ENCODE peak calls at places on chromosomes 12 and 14, in ten cellular contexts. G is thyroid gland; A is neural progenitor cell; U is SK-N-SH; L is PC-9; I is body of pancreas; H is ovary; M is Caco-2; F is CD8-positive, alpha-beta T cell; Q is HCT116. O is an unnamed sample.

GRCh38 chr12:130437555-130438242 is 100.0 kb downstream of the PIWIL1 start:
- DNase-seq in G (no peak), A (no peak), U (no peak), L (no peak), I (no peak), H (no peak), M (no peak), F (no peak), Q (no peak), O (no peak)

GRCh38 chr12:56600753-56601152 is 29.4 kb downstream of the BAZ2A start:
- DNase-seq in G (no peak), A (no peak), U (no peak), L (no peak), I (no peak), H (no peak), M (no peak), F (no peak), Q (no peak), O (no peak)

GRCh38 chr14:56580317-56580711 is 716 bp downstream of the TMEM260 start:
- DNase-seq in G (no peak), A (no peak), U (no peak), L (no peak), I (no peak), H (no peak), M (no peak), F (no peak), Q (no peak), O (no peak)

GRCh38 chr14:62378057-62378456 is 615.8 kb downstream of the SNAPC1 start:
- DNase-seq in G (no peak), A (no peak), U (no peak), L (no peak), I (no peak), H (no peak), M (no peak), F (no peak), Q (no peak), O (no peak)

GRCh38 chr14:67510121-67510520 is 21.6 kb upstream of the TMEM229B start:
- DNase-seq in G (no peak), A (no peak), U (peak; percentile 30), L (no peak), I (peak; percentile 20), H (no peak), M (no peak), F (no peak), Q (no peak), O (no peak)

GRCh38 chr12:93116632-93117031 is 187.5 kb upstream of the EEA1 start:
- DNase-seq in G (no peak), A (no peak), U (no peak), L (no peak), I (no peak), H (no peak), M (no peak), F (no peak), Q (no peak), O (no peak)

GRCh38 chr12:53004178-53004577 is 2.1 kb upstream of the EIF4B start:
- DNase-seq in G (no peak), A (peak; percentile 56), U (no peak), L (peak; percentile 81), I (no peak), H (no peak), M (peak; percentile 56), F (no peak), Q (no peak), O (no peak)

GRCh38 chr12:89468648-89469326 is 55.8 kb downstream of the GALNT4 start:
- DNase-seq in G (no peak), A (no peak), U (no peak), L (no peak), I (no peak), H (no peak), M (no peak), F (no peak), Q (no peak), O (peak; percentile 34)

GRCh38 chr14:33714527-33715222 is 236.2 kb downstream of the EGLN3 start:
- DNase-seq in G (no peak), A (no peak), U (peak; percentile 33), L (peak; percentile 37), I (no peak), H (no peak), M (no peak), F (no peak), Q (no peak), O (no peak)

GRCh38 chr12:56221757-56222530 is at the start of gene RNF41:
- DNase-seq in G (peak; percentile 97), A (peak; percentile 98), U (peak; percentile 96), L (peak; percentile 91), I (peak; percentile 99), H (peak; percentile 98), M (peak; percentile 98), F (peak; percentile 91), Q (peak; percentile 89), O (peak; percentile 93)

GRCh38 chr12:13000616-13000934 is 510 bp upstream of the HEBP1 start:
- DNase-seq in G (peak; percentile 67), A (peak; percentile 79), U (peak; percentile 74), L (no peak), I (no peak), H (no peak), M (peak; percentile 73), F (peak; percentile 33), Q (peak; percentile 7), O (no peak)

GRCh38 chr12:82223421-82223820 is 134.8 kb downstream of the CCDC59 start:
- DNase-seq in G (no peak), A (no peak), U (no peak), L (no peak), I (no peak), H (no peak), M (no peak), F (no peak), Q (no peak), O (no peak)

GRCh38 chr12:12804432-12804886 is 8.7 kb upstream of the DDX47 start:
- DNase-seq in G (no peak), A (no peak), U (no peak), L (peak; percentile 99), I (no peak), H (no peak), M (no peak), F (no peak), Q (peak; percentile 70), O (no peak)

GRCh38 chr12:32312049-32312670 is 87.2 kb upstream of the FGD4 start:
- DNase-seq in G (no peak), A (peak; percentile 68), U (peak; percentile 44), L (peak; percentile 50), I (peak; percentile 3), H (no peak), M (no peak), F (no peak), Q (peak; percentile 55), O (peak; percentile 31)

GRCh38 chr14:76007852-76008251 is 22.3 kb downstream of the IFT43 start:
- DNase-seq in G (no peak), A (no peak), U (no peak), L (no peak), I (no peak), H (no peak), M (no peak), F (no peak), Q (no peak), O (no peak)

GRCh38 chr14:90577661-90578282 is 180.9 kb downstream of the CALM1 start:
- DNase-seq in G (no peak), A (no peak), U (no peak), L (no peak), I (no peak), H (no peak), M (no peak), F (no peak), Q (no peak), O (no peak)

GRCh38 chr14:66359500-66359899 is 126.7 kb upstream of the CCDC196 start:
- DNase-seq in G (peak; percentile 2), A (peak; percentile 79), U (peak; percentile 45), L (peak; percentile 64), I (peak; percentile 21), H (no peak), M (no peak), F (no peak), Q (peak; percentile 64), O (peak; percentile 52)

GRCh38 chr14:71452535-71452934 is 479.7 kb upstream of the RGS6 start:
- DNase-seq in G (no peak), A (no peak), U (no peak), L (no peak), I (no peak), H (no peak), M (no peak), F (no peak), Q (no peak), O (no peak)

GRCh38 chr12:57171668-57172067 is 24.2 kb upstream of the LRP1-AS start:
- DNase-seq in G (no peak), A (no peak), U (no peak), L (no peak), I (peak; percentile 25), H (peak; percentile 86), M (no peak), F (peak; percentile 2), Q (no peak), O (no peak)

GRCh38 chr12:75986001-75986739 is 45.4 kb downstream of the PHLDA1 start:
- DNase-seq in G (no peak), A (no peak), U (no peak), L (no peak), I (peak; percentile 63), H (no peak), M (no peak), F (no peak), Q (no peak), O (no peak)
- H3K4me1 ChIP-seq in G (no peaks in the 10 kb centered on the region), A (no peaks in the 10 kb centered on the region), U (no peaks in the 10 kb centered on the region), L (peaks cover 43% of the 10 kb centered on the region), I (peaks cover 76% of the 10 kb centered on the region), H (no peaks in the 10 kb centered on the region), M (peaks cover 73% of the 10 kb centered on the region), F (no peaks in the 10 kb centered on the region), Q (peaks cover 54% of the 10 kb centered on the region), O (peaks cover 31% of the 10 kb centered on the region)

GRCh38 chr14:104510794-104511611 is 68.6 kb upstream of the C14orf180 start:
- DNase-seq in G (no peak), A (no peak), U (peak; percentile 71), L (peak; percentile 11), I (no peak), H (no peak), M (no peak), F (no peak), Q (no peak), O (no peak)
- H3K27me3 ChIP-seq in G (no peaks in the 10 kb centered on the region), A (no peaks in the 10 kb centered on the region), U (no peaks in the 10 kb centered on the region), L (peaks cover 92% of the 10 kb centered on the region), I (no peaks in the 10 kb centered on the region), H (no peaks in the 10 kb centered on the region), M (no peaks in the 10 kb centered on the region), F (no peaks in the 10 kb centered on the region), Q (peaks cover 14% of the 10 kb centered on the region), O (no peaks in the 10 kb centered on the region)

DNA sequence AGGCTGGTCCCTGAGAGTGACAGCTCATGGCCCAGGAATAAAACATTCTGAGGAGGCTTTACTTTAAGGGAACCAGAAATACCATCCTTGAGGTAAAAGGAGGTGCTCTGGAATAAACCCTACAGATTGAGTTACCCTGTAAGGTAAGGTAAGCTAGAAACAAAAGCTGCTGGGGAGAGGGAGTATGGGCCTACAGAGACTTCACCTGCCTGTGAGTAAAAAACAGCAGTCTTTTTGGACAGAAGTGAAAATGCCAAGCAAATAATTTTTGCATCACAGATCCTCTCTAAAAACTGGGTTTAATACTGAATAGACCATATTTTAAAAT is 41.2 kb downstream of the CORO1C start:
- DNase-seq in G (no peak), A (no peak), U (no peak), L (no peak), I (no peak), H (no peak), M (no peak), F (no peak), Q (no peak), O (no peak)
- H3K4me3 ChIP-seq in G (no peak overlapping the region), A (no peak overlapping the region), U (no peak overlapping the region), L (no peak overlapping the region), I (no peak overlapping the region), H (no peak overlapping the region), M (no peak overlapping the region), F (no peak overlapping the region), Q (no peak overlapping the region), O (no peak overlapping the region)

GRCh38 chr14:73069585-73069984 is 11.3 kb downstream of the RBM25 start:
- DNase-seq in G (no peak), A (no peak), U (no peak), L (no peak), I (no peak), H (no peak), M (no peak), F (no peak), Q (no peak), O (no peak)
- H3K4me1 ChIP-seq in G (no peaks in the 10 kb centered on the region), A (no peaks in the 10 kb centered on the region), U (no peaks in the 10 kb centered on the region), L (no peaks in the 10 kb centered on the region), I (no peaks in the 10 kb centered on the region), H (peaks cover 6% of the 10 kb centered on the region), M (no peaks in the 10 kb centered on the region), F (peaks cover 13% of the 10 kb centered on the region), Q (no peaks in the 10 kb centered on the region), O (peaks cover 39% of the 10 kb centered on the region)

O was measured in CD4-positive, alpha-beta memory T cell.